ENCODE peak calls at places on chromosomes 12 and 14, in eight cellular contexts. One of them, this sample, is unnamed.

GRCh38 chr14:37253905-37254304 is 56.2 kb downstream of the MIPOL1 start:
- DNase-seq in GM12878: no peak
- DNase-seq in H1: no peak
- DNase-seq in HepG2: no peak
- DNase-seq in SK-N-SH: no peak
- DNase-seq in K562: no peak
- DNase-seq in endothelial cell of umbilical vein: peak; percentile 82
- DNase-seq in HCT116: no peak
- DNase-seq in this sample: no peak

GRCh38 chr14:71905860-71906259 is 26.4 kb upstream of the RGS6 start:
- DNase-seq in endothelial cell of umbilical vein: no peak
- DNase-seq in HCT116: no peak
- DNase-seq in HepG2: no peak
- DNase-seq in SK-N-SH: no peak
- DNase-seq in K562: no peak
- DNase-seq in H1: no peak
- DNase-seq in GM12878: no peak
- DNase-seq in this sample: no peak

GRCh38 chr14:51210594-51210993 is 29.5 kb upstream of the TMX1 start:
- DNase-seq in K562: no peak
- DNase-seq in HepG2: no peak
- DNase-seq in HCT116: no peak
- DNase-seq in endothelial cell of umbilical vein: no peak
- DNase-seq in H1: no peak
- DNase-seq in GM12878: no peak
- DNase-seq in SK-N-SH: no peak
- DNase-seq in this sample: no peak

GRCh38 chr14:59215353-59215752 is 26.9 kb downstream of the DAAM1 start:
- DNase-seq in HepG2: peak; percentile 78
- DNase-seq in GM12878: no peak
- DNase-seq in SK-N-SH: no peak
- DNase-seq in H1: no peak
- DNase-seq in endothelial cell of umbilical vein: peak; percentile 22
- DNase-seq in HCT116: no peak
- DNase-seq in K562: no peak
- DNase-seq in this sample: no peak

GRCh38 chr12:120254809-120255208 is 10.7 kb downstream of the PXN start:
- DNase-seq in HepG2: no peak
- DNase-seq in K562: no peak
- DNase-seq in H1: no peak
- DNase-seq in GM12878: no peak
- DNase-seq in HCT116: no peak
- DNase-seq in endothelial cell of umbilical vein: peak; percentile 90
- DNase-seq in SK-N-SH: no peak
- DNase-seq in this sample: no peak

GRCh38 chr12:15966426-15966825 is 55.3 kb downstream of the DERA start:
- DNase-seq in endothelial cell of umbilical vein: peak; percentile 32
- DNase-seq in HepG2: no peak
- DNase-seq in H1: no peak
- DNase-seq in SK-N-SH: no peak
- DNase-seq in HCT116: no peak
- DNase-seq in GM12878: no peak
- DNase-seq in K562: no peak
- DNase-seq in this sample: no peak

GRCh38 chr12:100955139-100955538 is 160.6 kb downstream of the ANO4 start:
- DNase-seq in SK-N-SH: no peak
- DNase-seq in K562: no peak
- DNase-seq in endothelial cell of umbilical vein: peak; percentile 45
- DNase-seq in H1: no peak
- DNase-seq in HCT116: no peak
- DNase-seq in HepG2: peak; percentile 1
- DNase-seq in GM12878: no peak
- DNase-seq in this sample: no peak

GRCh38 chr12:112216223-112216622 is 90.9 kb downstream of the TRAFD1 start:
- DNase-seq in H1: no peak
- DNase-seq in HepG2: no peak
- DNase-seq in K562: no peak
- DNase-seq in SK-N-SH: no peak
- DNase-seq in endothelial cell of umbilical vein: no peak
- DNase-seq in GM12878: no peak
- DNase-seq in HCT116: no peak
- DNase-seq in this sample: no peak

GRCh38 chr12:132018193-132018916 is 68.6 kb downstream of the EP400 start:
- DNase-seq in K562: peak; percentile 38
- DNase-seq in HepG2: no peak
- DNase-seq in GM12878: no peak
- DNase-seq in endothelial cell of umbilical vein: no peak
- DNase-seq in H1: no peak
- DNase-seq in HCT116: no peak
- DNase-seq in SK-N-SH: no peak
- DNase-seq in this sample: no peak

GRCh38 chr12:80154261-80154660 is 54.9 kb downstream of the OTOGL start:
- DNase-seq in HepG2: no peak
- DNase-seq in GM12878: no peak
- DNase-seq in H1: no peak
- DNase-seq in SK-N-SH: no peak
- DNase-seq in HCT116: no peak
- DNase-seq in K562: no peak
- DNase-seq in endothelial cell of umbilical vein: no peak
- DNase-seq in this sample: no peak

GRCh38 chr14:98210045-98210678 is 1061.8 kb downstream of the BCL11B start:
- DNase-seq in SK-N-SH: no peak
- DNase-seq in HepG2: no peak
- DNase-seq in HCT116: no peak
- DNase-seq in GM12878: no peak
- DNase-seq in endothelial cell of umbilical vein: no peak
- DNase-seq in K562: no peak
- DNase-seq in H1: no peak
- DNase-seq in this sample: peak; percentile 61

GRCh38 chr12:94799136-94799535 is 148.8 kb upstream of the TMCC3 start:
- DNase-seq in H1: no peak
- DNase-seq in HepG2: no peak
- DNase-seq in HCT116: no peak
- DNase-seq in endothelial cell of umbilical vein: no peak
- DNase-seq in K562: no peak
- DNase-seq in SK-N-SH: no peak
- DNase-seq in GM12878: no peak
- DNase-seq in this sample: no peak

GRCh38 chr14:88616697-88617096 is 53.9 kb downstream of the ZC3H14 start:
- DNase-seq in K562: no peak
- DNase-seq in H1: no peak
- DNase-seq in HepG2: no peak
- DNase-seq in SK-N-SH: no peak
- DNase-seq in GM12878: no peak
- DNase-seq in HCT116: no peak
- DNase-seq in endothelial cell of umbilical vein: no peak
- DNase-seq in this sample: no peak
- H3K36me3 ChIP-seq in K562: peaks cover 24% of the 10 kb centered on the region
- H3K36me3 ChIP-seq in H1: peaks cover 3% of the 10 kb centered on the region
- H3K36me3 ChIP-seq in HepG2: peaks cover 1% of the 10 kb centered on the region
- H3K36me3 ChIP-seq in SK-N-SH: peaks cover 51% of the 10 kb centered on the region
- H3K36me3 ChIP-seq in GM12878: no peaks in the 10 kb centered on the region
- H3K36me3 ChIP-seq in HCT116: peaks cover 13% of the 10 kb centered on the region
- H3K36me3 ChIP-seq in endothelial cell of umbilical vein: no peaks in the 10 kb centered on the region
- H3K36me3 ChIP-seq in this sample: peaks cover 38% of the 10 kb centered on the region

DNA sequence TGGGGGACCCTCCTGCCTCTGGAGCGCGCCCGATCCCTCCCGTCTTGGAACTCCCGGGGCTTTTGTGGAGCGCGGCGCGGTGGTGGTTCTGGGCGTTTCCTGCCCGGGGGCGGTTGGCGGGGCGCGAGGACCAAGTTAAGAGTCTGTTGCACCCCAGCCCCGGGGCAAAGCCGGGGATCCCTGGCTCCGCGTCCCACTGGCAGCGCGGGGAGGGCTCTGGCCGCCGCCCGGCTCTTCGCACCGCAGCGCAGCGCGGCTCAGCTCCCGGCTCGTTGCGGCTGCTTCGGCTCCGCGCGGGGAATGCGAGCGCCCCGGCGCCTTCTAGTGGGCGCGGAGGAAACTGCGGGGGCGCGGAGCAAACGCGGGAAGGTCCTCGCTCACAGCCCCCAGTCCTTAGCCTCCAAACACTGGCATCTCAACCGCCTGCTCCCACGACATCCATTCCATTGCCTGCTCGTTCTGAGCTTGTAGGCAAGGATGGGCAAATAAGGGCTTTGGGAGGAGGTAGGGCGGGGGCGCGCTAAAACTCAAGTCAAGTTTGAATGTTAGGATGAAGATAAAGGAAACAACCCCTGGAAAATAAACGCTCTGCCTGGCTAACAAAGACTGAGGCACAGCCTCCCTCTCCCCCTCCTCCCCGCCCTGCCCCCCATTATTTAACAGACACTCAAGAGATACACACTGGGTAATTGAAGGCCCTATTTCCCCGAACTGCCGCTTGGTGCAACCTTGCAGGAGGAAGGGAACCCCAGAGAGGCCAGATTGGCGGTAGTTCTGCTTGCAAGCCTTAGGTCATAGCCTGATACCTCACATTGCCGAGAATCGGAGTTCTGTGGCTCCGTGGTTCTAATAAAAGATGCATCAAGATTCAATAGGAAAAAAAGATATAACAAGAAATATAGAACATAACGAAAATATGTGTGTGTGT is at the start of gene B4GALNT1:
- DNase-seq in K562: peak; percentile 82
- DNase-seq in SK-N-SH: peak; percentile 91
- DNase-seq in HCT116: peak; percentile 46
- DNase-seq in GM12878: no peak
- DNase-seq in endothelial cell of umbilical vein: peak; percentile 61
- DNase-seq in H1: no peak
- DNase-seq in HepG2: no peak
- DNase-seq in this sample: no peak
- TF ChIP-seq POLR2AphosphoS5 in K562: peak; percentile 44
- TF ChIP-seq POLR2AphosphoS5 in SK-N-SH: no peak
- TF ChIP-seq POLR2AphosphoS5 in HCT116: peak; percentile 70
- TF ChIP-seq POLR2AphosphoS5 in GM12878: no peak
- TF ChIP-seq POLR2AphosphoS5 in endothelial cell of umbilical vein: no peak
- TF ChIP-seq POLR2AphosphoS5 in H1: no peak
- TF ChIP-seq POLR2AphosphoS5 in HepG2: no peak
- TF ChIP-seq POLR2AphosphoS5 in this sample: no peak

GRCh38 chr14:74605531-74606223 is 6.4 kb downstream of the LTBP2 start:
- DNase-seq in HCT116: no peak
- DNase-seq in endothelial cell of umbilical vein: no peak
- DNase-seq in H1: no peak
- DNase-seq in HepG2: no peak
- DNase-seq in SK-N-SH: peak; percentile 58
- DNase-seq in K562: no peak
- DNase-seq in GM12878: no peak
- DNase-seq in this sample: no peak
- H3K9ac ChIP-seq in HCT116: no peak overlapping the region
- H3K9ac ChIP-seq in endothelial cell of umbilical vein: no peak overlapping the region
- H3K9ac ChIP-seq in H1: no peak overlapping the region
- H3K9ac ChIP-seq in HepG2: no peak overlapping the region
- H3K9ac ChIP-seq in SK-N-SH: no peak overlapping the region
- H3K9ac ChIP-seq in K562: no peak overlapping the region
- H3K9ac ChIP-seq in GM12878: no peak overlapping the region
- H3K9ac ChIP-seq in this sample: no peak overlapping the region

DNA sequence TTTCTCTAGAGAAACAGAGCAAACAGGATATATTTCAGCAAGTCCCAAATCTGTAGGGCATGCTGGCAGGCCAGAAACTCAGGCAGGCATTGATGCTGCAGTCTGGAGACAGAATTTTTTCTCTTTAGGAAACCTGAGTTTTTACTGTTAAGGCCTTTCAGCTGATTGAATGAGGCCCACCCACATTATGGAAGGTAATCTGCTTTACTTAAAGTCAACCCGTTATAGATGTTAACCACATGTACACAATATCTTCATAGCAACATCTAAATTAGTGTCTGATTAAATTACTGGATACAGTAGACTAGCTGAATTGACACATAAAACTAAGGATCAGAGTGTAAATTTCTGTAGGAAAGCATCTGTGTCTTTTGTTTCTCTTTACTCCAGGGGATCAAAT is 65.2 kb downstream of the SRGAP1 start:
- DNase-seq in SK-N-SH: peak; percentile 19
- DNase-seq in GM12878: no peak
- DNase-seq in HepG2: no peak
- DNase-seq in HCT116: no peak
- DNase-seq in H1: no peak
- DNase-seq in endothelial cell of umbilical vein: no peak
- DNase-seq in K562: no peak
- DNase-seq in this sample: no peak
- H3K36me3 ChIP-seq in SK-N-SH: no peaks in the 10 kb centered on the region
- H3K36me3 ChIP-seq in GM12878: no peaks in the 10 kb centered on the region
- H3K36me3 ChIP-seq in HepG2: no peaks in the 10 kb centered on the region
- H3K36me3 ChIP-seq in HCT116: no peaks in the 10 kb centered on the region
- H3K36me3 ChIP-seq in H1: no peaks in the 10 kb centered on the region
- H3K36me3 ChIP-seq in endothelial cell of umbilical vein: no peaks in the 10 kb centered on the region
- H3K36me3 ChIP-seq in K562: no peaks in the 10 kb centered on the region
- H3K36me3 ChIP-seq in this sample: no peaks in the 10 kb centered on the region

GRCh38 chr12:1912580-1913376 is 5.7 kb downstream of the CACNA2D4 start:
- DNase-seq in HCT116: no peak
- DNase-seq in endothelial cell of umbilical vein: peak; percentile 10
- DNase-seq in HepG2: no peak
- DNase-seq in H1: no peak
- DNase-seq in GM12878: no peak
- DNase-seq in K562: no peak
- DNase-seq in SK-N-SH: peak; percentile 21
- DNase-seq in this sample: no peak

GRCh38 chr12:1908758-1909157 is 9.7 kb downstream of the CACNA2D4 start:
- DNase-seq in endothelial cell of umbilical vein: no peak
- DNase-seq in HCT116: no peak
- DNase-seq in GM12878: no peak
- DNase-seq in H1: no peak
- DNase-seq in HepG2: no peak
- DNase-seq in SK-N-SH: no peak
- DNase-seq in K562: no peak
- DNase-seq in this sample: no peak

GRCh38 chr12:1911598-1912575 is 6.6 kb downstream of the CACNA2D4 start:
- DNase-seq in K562: no peak
- DNase-seq in endothelial cell of umbilical vein: no peak
- DNase-seq in HCT116: no peak
- DNase-seq in H1: peak; percentile 40
- DNase-seq in HepG2: no peak
- DNase-seq in SK-N-SH: peak; percentile 16
- DNase-seq in GM12878: no peak
- DNase-seq in this sample: no peak

GRCh38 chr12:1907652-1908611 is 10.5 kb downstream of the CACNA2D4 start:
- DNase-seq in GM12878: no peak
- DNase-seq in H1: peak; percentile 42
- DNase-seq in K562: peak; percentile 12
- DNase-seq in HCT116: no peak
- DNase-seq in endothelial cell of umbilical vein: peak; percentile 6
- DNase-seq in HepG2: no peak
- DNase-seq in SK-N-SH: no peak
- DNase-seq in this sample: no peak

GRCh38 chr12:1910468-1910867 is 8.0 kb downstream of the CACNA2D4 start:
- DNase-seq in SK-N-SH: no peak
- DNase-seq in endothelial cell of umbilical vein: no peak
- DNase-seq in K562: no peak
- DNase-seq in GM12878: no peak
- DNase-seq in H1: no peak
- DNase-seq in HCT116: no peak
- DNase-seq in HepG2: no peak
- DNase-seq in this sample: no peak
- TF ChIP-seq POLR2AphosphoS5 in SK-N-SH: no peak
- TF ChIP-seq POLR2AphosphoS5 in endothelial cell of umbilical vein: no peak
- TF ChIP-seq POLR2AphosphoS5 in K562: no peak
- TF ChIP-seq POLR2AphosphoS5 in GM12878: no peak
- TF ChIP-seq POLR2AphosphoS5 in H1: no peak
- TF ChIP-seq POLR2AphosphoS5 in HCT116: no peak
- TF ChIP-seq POLR2AphosphoS5 in HepG2: no peak
- TF ChIP-seq POLR2AphosphoS5 in this sample: no peak

GRCh38 chr14:54570047-54570446 is 3.1 kb downstream of the SAMD4A start:
- DNase-seq in K562: no peak
- DNase-seq in H1: no peak
- DNase-seq in GM12878: no peak
- DNase-seq in HCT116: no peak
- DNase-seq in endothelial cell of umbilical vein: no peak
- DNase-seq in HepG2: no peak
- DNase-seq in SK-N-SH: no peak
- DNase-seq in this sample: no peak
- H3K9ac ChIP-seq in K562: no peak overlapping the region
- H3K9ac ChIP-seq in H1: no peak overlapping the region
- H3K9ac ChIP-seq in GM12878: no peak overlapping the region
- H3K9ac ChIP-seq in HCT116: no peak overlapping the region
- H3K9ac ChIP-seq in endothelial cell of umbilical vein: peak overlapping the region; percentile 98
- H3K9ac ChIP-seq in HepG2: no peak overlapping the region
- H3K9ac ChIP-seq in SK-N-SH: peak overlapping the region; percentile 47
- H3K9ac ChIP-seq in this sample: no peak overlapping the region

This sample was measured in SK-N-MC.